ENCODE peak calls at places on chromosome 10, in eight cellular contexts. A is trophoblast cell, U is IMR-90, I is GM23248, K is endothelial cell of umbilical vein, O is K562, C is PC-3, H is neural progenitor cell. S is an unnamed sample.

GRCh38 chr10:34186013-34186412 is 629.1 kb downstream of the PARD3 start:
- DNase-seq in K (no peak), H (no peak), U (no peak), I (no peak), C (no peak), A (no peak), O (no peak), S (no peak)

GRCh38 chr10:23994459-23995046 is 214.4 kb upstream of the KIAA1217 start:
- DNase-seq in H (peak), O (peak), C (peak), U (peak), A (peak), I (peak), K (peak), S (no peak)

GRCh38 chr10:36538945-36539586 is 586.3 kb upstream of the ANKRD30A start:
- DNase-seq in O (no peak), U (peak), K (peak), A (no peak), I (peak), C (peak), H (no peak), S (peak)

GRCh38 chr10:13038346-13038745 is 36.8 kb upstream of the CCDC3 start:
- DNase-seq in C (no peak), K (no peak), O (no peak), A (no peak), H (no peak), U (no peak), I (no peak), S (no peak)

GRCh38 chr10:122591736-122592135 is 31.2 kb downstream of the DMBT1 start:
- DNase-seq in U (no peak), K (no peak), O (no peak), H (no peak), I (no peak), C (no peak), A (no peak), S (no peak)

GRCh38 chr10:69180525-69181204 is 631 bp downstream of the SUPV3L1 start:
- DNase-seq in I (peak), U (peak), A (no peak), K (no peak), H (peak), O (peak), C (peak), S (no peak)

GRCh38 chr10:12888470-12888869 is 113.0 kb downstream of the CCDC3 start:
- DNase-seq in K (no peak), C (no peak), U (no peak), I (no peak), A (no peak), H (no peak), O (no peak), S (no peak)

GRCh38 chr10:118272090-118272775 is 69.9 kb downstream of the FAM204A start:
- DNase-seq in H (peak), U (peak), C (no peak), A (no peak), K (no peak), I (peak), O (no peak), S (no peak)

GRCh38 chr10:132774179-132774904 is 11.6 kb downstream of the NKX6-2 start:
- DNase-seq in U (no peak), I (no peak), K (no peak), A (no peak), C (no peak), H (no peak), O (no peak), S (no peak)

GRCh38 chr10:4978870-4979269 is 15.7 kb downstream of the AKR1C1 start:
- DNase-seq in K (no peak), C (no peak), A (no peak), H (no peak), O (no peak), I (no peak), U (no peak), S (no peak)

GRCh38 chr10:61878411-61879051 is 23.0 kb upstream of the ARID5B start:
- DNase-seq in H (no peak), C (no peak), O (no peak), K (no peak), A (no peak), I (no peak), U (no peak), S (no peak)

GRCh38 chr10:10677479-10677878 is 340.2 kb upstream of the CELF2 start:
- DNase-seq in H (peak), I (peak), C (peak), A (peak), O (peak), U (peak), K (peak), S (no peak)

GRCh38 chr10:49164587-49165188 is 23.5 kb downstream of the TMEM273 start:
- DNase-seq in C (peak), A (no peak), O (peak), U (peak), I (peak), K (peak), H (peak), S (no peak)

DNA sequence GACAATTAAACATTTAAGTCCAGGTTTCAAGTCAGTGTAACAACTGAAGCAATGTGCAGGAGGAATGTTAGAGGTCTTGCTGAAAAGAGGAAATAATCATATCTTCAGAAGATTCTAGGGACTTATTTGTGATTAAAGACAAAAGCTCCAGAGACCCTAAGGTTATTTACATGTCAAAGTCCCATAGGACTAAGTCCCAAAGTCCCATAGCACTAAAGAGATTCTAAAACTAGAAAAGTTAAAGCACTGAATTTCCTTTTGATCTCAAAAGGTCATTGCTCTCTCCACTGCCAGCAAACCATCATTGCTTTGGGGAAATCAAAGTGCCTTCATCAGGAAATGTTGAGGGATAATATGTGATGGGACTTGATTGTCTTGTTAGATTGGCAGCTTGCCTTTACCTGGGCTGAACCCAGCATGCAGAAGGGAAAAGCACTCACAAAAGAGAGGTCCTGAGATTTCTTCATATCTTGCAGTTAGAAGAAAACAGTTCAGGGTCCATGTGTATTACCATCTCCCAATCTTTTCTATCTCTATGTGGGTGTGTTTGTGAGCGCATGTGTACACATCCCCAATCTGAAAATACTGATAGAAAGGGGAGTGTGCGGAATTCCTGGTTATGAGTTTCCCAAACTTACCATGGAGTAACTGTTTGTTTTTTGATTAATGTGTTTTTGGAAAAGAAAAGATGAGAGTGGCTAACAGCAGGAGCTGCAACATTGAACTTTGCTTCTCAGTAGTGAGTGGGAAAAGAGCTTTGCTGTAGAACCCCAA is 21.8 kb downstream of the NUDT13 start:
- DNase-seq in U (no peak), C (peak), K (no peak), I (no peak), A (no peak), O (no peak), H (no peak), S (no peak)
- H3K27ac ChIP-seq in U (no peak), C (peak), K (no peak), I (no peak), A (no peak), O (no peak), H (no peak), S (peak)

DNA sequence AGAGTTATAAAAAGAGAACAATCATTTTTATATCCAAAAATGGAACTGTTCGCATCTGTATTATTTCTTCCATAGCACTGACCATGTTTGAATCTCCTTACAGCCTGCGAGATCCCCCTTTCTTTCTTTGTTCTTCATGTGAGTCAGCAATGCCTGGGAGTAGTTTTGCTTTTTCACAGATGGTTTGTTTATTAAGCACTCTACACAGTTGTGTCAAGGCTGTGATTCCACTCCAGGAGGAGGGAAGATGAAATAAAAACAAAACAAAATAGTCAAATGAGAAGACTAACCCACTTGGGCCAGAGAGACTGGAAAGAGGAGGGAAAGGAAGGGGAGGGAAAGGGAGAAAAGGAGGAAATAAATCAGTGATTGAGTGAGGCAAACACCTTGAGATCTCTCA is 7.8 kb downstream of the LIPF start:
- DNase-seq in I (no peak), K (no peak), C (no peak), H (no peak), O (no peak), A (no peak), U (peak), S (no peak)
- H3K4me2 ChIP-seq in I (no peak), K (no peak), C (no peak), H (no peak), O (no peak), A (no peak), U (no peak), S (no peak)

DNA sequence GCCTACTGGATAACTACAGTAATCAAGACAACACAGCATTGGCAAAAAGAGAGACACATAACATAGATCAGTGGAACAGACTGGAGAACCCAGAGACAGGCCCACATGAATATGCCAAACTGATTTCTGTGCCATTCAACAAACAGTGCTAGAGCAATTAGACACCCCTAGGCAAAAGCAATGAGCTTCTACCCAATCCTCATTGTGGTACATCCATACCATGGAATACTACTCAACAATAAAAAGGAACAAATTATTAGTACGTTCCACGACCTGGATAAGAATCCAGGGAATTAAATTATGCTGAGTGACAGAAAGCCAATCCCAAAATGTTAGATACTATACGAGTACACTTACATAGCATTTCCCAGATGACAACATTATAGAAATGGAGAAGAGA is 2.8 kb upstream of the SVIL start:
- DNase-seq in O (no peak), I (no peak), C (no peak), K (no peak), U (no peak), A (no peak), H (no peak), S (no peak)
- H3K27ac ChIP-seq in O (no peak), I (no peak), C (no peak), K (no peak), U (no peak), A (no peak), H (no peak), S (no peak)

DNA sequence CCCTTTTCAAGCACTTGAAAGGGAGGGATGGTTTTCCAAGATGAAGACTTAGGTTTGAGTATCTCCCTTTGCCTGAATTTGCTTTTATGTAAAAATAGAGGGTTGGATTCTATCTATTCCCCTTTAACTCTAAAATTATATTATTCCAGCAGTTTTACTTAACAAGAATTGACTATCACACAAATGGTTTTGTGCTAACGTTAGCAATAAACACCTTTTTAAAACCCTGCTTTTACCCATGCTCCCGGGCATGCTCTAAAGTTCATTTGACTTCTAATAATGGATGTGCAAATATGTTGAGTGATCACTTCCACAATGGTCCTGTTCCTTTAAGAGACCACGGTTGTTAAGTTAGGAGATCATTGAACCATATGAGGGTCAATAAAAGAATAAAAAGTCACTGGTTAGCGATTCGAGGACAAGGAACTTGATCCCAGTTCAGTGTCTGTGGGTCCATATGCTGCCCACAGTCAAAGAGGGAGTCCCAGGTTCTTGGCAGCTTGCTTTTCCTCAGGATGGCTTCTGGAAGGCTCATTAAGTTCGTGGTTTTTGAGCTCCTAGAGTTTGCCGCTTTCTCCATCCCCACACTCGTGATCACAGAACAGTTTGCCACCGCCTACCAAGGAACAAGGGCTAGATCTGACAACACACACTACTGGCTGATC is at the start of gene TMEM236:
- DNase-seq in H (no peak), O (no peak), K (no peak), C (no peak), I (no peak), A (no peak), U (no peak), S (no peak)
- H3K4me2 ChIP-seq in H (no peak), O (no peak), K (no peak), C (no peak), I (no peak), A (no peak), U (no peak), S (no peak)

GRCh38 chr10:99730026-99730425 is 1.9 kb downstream of the COX15 start:
- DNase-seq in C (no peak), U (peak), O (no peak), I (peak), K (no peak), A (no peak), H (no peak), S (no peak)

GRCh38 chr10:99733366-99733765 is 1.3 kb downstream of the CUTC start:
- DNase-seq in O (peak), C (no peak), H (peak), U (peak), K (no peak), A (no peak), I (peak), S (no peak)

GRCh38 chr10:99731296-99732032 is 463 bp downstream of the COX15 start:
- DNase-seq in A (no peak), I (no peak), K (no peak), U (no peak), O (no peak), H (no peak), C (no peak), S (no peak)

GRCh38 chr10:99732033-99732912 is at the start of the genes COX15 and CUTC:
- DNase-seq in O (peak), C (peak), U (peak), H (peak), K (peak), I (peak), A (peak), S (peak)
- H3K27ac ChIP-seq in O (peak), C (peak), U (peak), H (peak), K (peak), I (peak), A (peak), S (peak)

GRCh38 chr10:96850825-96851224 is 18.7 kb downstream of the LCOR start:
- DNase-seq in U (peak), I (peak), A (peak), H (no peak), C (peak), O (no peak), K (no peak), S (no peak)

GRCh38 chr10:96850113-96850512 is 18.0 kb downstream of the LCOR start:
- DNase-seq in K (no peak), O (no peak), I (no peak), A (no peak), U (no peak), C (no peak), H (no peak), S (no peak)

GRCh38 chr10:96846926-96847325 is 14.8 kb downstream of the LCOR start:
- DNase-seq in K (no peak), A (no peak), I (no peak), O (no peak), H (no peak), C (no peak), U (no peak), S (no peak)

GRCh38 chr10:96846395-96846794 is 14.3 kb downstream of the LCOR start:
- DNase-seq in H (no peak), K (no peak), C (peak), I (no peak), U (no peak), O (no peak), A (no peak), S (peak)

DNA sequence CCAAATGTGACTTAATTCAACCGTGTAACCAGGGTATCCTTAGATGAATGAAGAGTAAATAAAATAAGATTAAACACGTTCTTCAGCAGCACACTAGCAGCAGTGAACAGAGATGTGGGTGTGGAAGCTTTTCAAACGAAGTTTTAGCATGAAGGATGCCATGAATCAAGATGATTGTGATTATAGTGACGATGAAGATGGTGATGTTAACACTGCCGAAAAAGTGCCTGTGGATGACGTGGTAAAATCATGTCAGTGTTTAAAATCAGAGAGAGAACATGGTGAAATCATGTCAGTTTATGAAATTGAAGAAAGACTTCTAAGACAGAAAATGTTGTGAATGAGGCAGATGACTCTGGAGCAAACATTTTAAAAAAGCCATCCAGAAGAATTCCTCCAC is 19.2 kb downstream of the LCOR start:
- DNase-seq in U (no peak), C (no peak), K (no peak), I (peak), H (no peak), A (no peak), O (no peak), S (no peak)
- H3K4me2 ChIP-seq in U (peak), C (no peak), K (no peak), I (peak), H (no peak), A (no peak), O (no peak), S (no peak)

GRCh38 chr10:8404721-8405120 is 350.2 kb downstream of the GATA3 start:
- DNase-seq in H (no peak), I (no peak), K (no peak), A (no peak), C (peak), U (no peak), O (no peak), S (peak)
- H3K27ac ChIP-seq in H (no peak), I (no peak), K (no peak), A (peak), C (peak), U (no peak), O (no peak), S (peak)

GRCh38 chr10:75168275-75168674 is 42.3 kb upstream of the VDAC2 start:
- DNase-seq in A (no peak), H (no peak), U (no peak), I (no peak), O (no peak), K (no peak), C (no peak), S (no peak)

GRCh38 chr10:75165684-75166622 is 44.6 kb upstream of the VDAC2 start:
- DNase-seq in A (no peak), U (peak), K (no peak), C (no peak), H (no peak), I (no peak), O (no peak), S (no peak)

GRCh38 chr10:75170215-75170614 is 40.4 kb upstream of the VDAC2 start:
- DNase-seq in K (no peak), I (no peak), U (no peak), O (no peak), C (no peak), H (no peak), A (no peak), S (no peak)

DNA sequence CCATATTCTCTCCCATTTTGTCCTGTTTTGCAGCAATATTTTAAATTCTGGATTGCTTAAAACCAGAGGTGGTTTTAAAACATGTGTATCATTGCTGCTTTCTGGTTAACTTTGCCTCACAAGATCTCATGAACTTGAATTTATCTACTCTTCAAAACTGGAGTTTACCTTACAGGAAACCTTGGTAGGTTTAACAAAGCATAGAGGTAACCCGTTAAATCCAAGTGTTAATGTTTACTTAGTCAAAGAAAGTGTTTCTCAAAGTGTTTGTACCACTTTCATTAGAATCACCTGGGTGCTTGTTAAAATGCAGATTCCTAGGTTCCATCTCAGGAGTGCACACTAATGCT is 44.0 kb upstream of the VDAC2 start:
- DNase-seq in I (no peak), K (no peak), O (no peak), A (no peak), C (no peak), H (no peak), U (no peak), S (no peak)
- H3K4me2 ChIP-seq in I (no peak), K (no peak), O (no peak), A (no peak), C (no peak), H (no peak), U (no peak), S (peak)

DNA sequence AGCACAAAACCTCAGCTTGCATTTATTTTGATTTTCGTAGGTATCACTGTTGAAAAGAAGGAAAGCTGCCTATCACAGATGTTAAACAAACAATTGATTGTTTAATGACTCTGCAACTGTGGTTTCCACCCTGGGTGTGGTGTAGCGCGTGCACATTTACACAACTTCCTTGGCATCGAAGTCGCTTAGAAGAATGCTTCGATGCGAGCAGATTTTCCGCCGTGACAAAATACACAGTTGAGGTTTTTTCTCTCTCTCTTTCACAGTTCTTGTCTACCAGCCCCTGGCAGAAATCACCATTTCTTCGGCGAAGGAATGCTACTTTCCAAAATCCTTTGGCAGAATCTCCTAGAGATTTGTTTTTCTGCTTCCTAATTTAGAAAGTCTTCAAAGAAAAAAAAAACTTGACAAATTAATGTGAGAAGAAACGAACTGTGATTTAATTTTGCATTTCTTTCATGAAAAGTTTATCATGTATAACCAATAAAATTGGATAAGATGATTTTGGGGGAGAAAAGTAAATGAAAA is 70.7 kb upstream of the C1QL3 start:
- DNase-seq in K (no peak), I (no peak), U (no peak), A (no peak), O (no peak), C (no peak), H (no peak), S (no peak)
- H3K27ac ChIP-seq in K (no peak), I (no peak), U (no peak), A (no peak), O (no peak), C (no peak), H (no peak), S (no peak)